ENCODE peak calls at places on chromosomes 16 and 17, in nine cellular contexts. L, R, B, Y, T, M, P, X and U are unnamed samples.
A peak's percentile ranks its signal among the peaks of the same experiment; 100 is the strongest.

GRCh38 chr16:50178397-50179018 is 25.4 kb downstream of the TENT4B start:
- DNase-seq in L (no peak), R (no peak), B (no peak), Y (no peak), T (no peak), M (no peak), P (no peak), X (no peak), U (no peak)

GRCh38 chr16:10827691-10828341 is 9.2 kb upstream of the TVP23A start:
- DNase-seq in L (peak; percentile 95), R (peak; percentile 91), B (peak; percentile 30), Y (no peak), T (no peak), M (no peak), P (peak; percentile 58), X (no peak), U (peak; percentile 63)

GRCh38 chr17:1022278-1023024 is 25.5 kb downstream of the TIMM22 start:
- DNase-seq in L (no peak), R (peak; percentile 89), B (no peak), Y (no peak), T (no peak), M (no peak), P (no peak), X (no peak), U (no peak)

GRCh38 chr16:2088759-2089358 is 41.1 kb downstream of the TSC2 start:
- DNase-seq in L (no peak), R (no peak), B (peak; percentile 59), Y (no peak), T (no peak), M (no peak), P (no peak), X (no peak), U (no peak)

GRCh38 chr16:31138621-31139578 is 3.4 kb upstream of the PRSS8 start:
- DNase-seq in L (no peak), R (peak; percentile 71), B (peak; percentile 91), Y (no peak), T (no peak), M (no peak), P (peak; percentile 92), X (no peak), U (no peak)

GRCh38 chr17:82242698-82242976 is 13.8 kb downstream of the SLC16A3 start:
- DNase-seq in L (no peak), R (no peak), B (no peak), Y (no peak), T (no peak), M (no peak), P (no peak), X (no peak), U (no peak)

GRCh38 chr16:11396241-11397048 is 51.2 kb downstream of the RMI2 start:
- DNase-seq in L (no peak), R (peak; percentile 76), B (peak; percentile 82), Y (peak; percentile 65), T (peak; percentile 76), M (no peak), P (peak; percentile 73), X (peak; percentile 56), U (peak; percentile 28)

GRCh38 chr16:23700509-23700908 is 12.5 kb downstream of the ERN2 start:
- DNase-seq in L (no peak), R (no peak), B (no peak), Y (no peak), T (no peak), M (no peak), P (no peak), X (no peak), U (no peak)

GRCh38 chr16:86531193-86531550 is 20.8 kb downstream of the FOXF1 start:
- DNase-seq in L (no peak), R (peak; percentile 64), B (no peak), Y (no peak), T (peak; percentile 90), M (no peak), P (no peak), X (no peak), U (no peak)

GRCh38 chr16:54363760-54364159 is 77.2 kb upstream of the IRX3 start:
- DNase-seq in L (no peak), R (no peak), B (no peak), Y (no peak), T (no peak), M (no peak), P (no peak), X (no peak), U (no peak)

GRCh38 chr16:30741461-30741914 is 6.7 kb upstream of the PHKG2 start:
- DNase-seq in L (no peak), R (no peak), B (peak; percentile 95), Y (no peak), T (no peak), M (peak; percentile 67), P (peak; percentile 74), X (no peak), U (no peak)

GRCh38 chr17:42288985-42289862 is 926 bp downstream of the STAT5A start:
- DNase-seq in L (no peak), R (no peak), B (no peak), Y (peak; percentile 61), T (no peak), M (no peak), P (peak; percentile 68), X (no peak), U (no peak)

GRCh38 chr17:38598536-38598935 is 7.2 kb downstream of the SRCIN1 start:
- DNase-seq in L (no peak), R (no peak), B (peak; percentile 51), Y (no peak), T (no peak), M (no peak), P (no peak), X (no peak), U (no peak)

GRCh38 chr17:21124096-21124495 is 2.7 kb upstream of the DHRS7B start:
- DNase-seq in L (no peak), R (no peak), B (no peak), Y (no peak), T (no peak), M (no peak), P (no peak), X (no peak), U (no peak)

GRCh38 chr17:21125862-21126261 is 902 bp upstream of the DHRS7B start:
- DNase-seq in L (no peak), R (no peak), B (no peak), Y (peak; percentile 67), T (no peak), M (no peak), P (no peak), X (no peak), U (no peak)

GRCh38 chr17:21129023-21129681 is 2.4 kb downstream of the DHRS7B start:
- DNase-seq in L (no peak), R (no peak), B (no peak), Y (no peak), T (peak; percentile 16), M (no peak), P (no peak), X (no peak), U (no peak)

GRCh38 chr17:21127508-21128077 is 829 bp downstream of the DHRS7B start:
- DNase-seq in L (no peak), R (no peak), B (no peak), Y (no peak), T (no peak), M (no peak), P (no peak), X (no peak), U (no peak)

GRCh38 chr17:21126645-21127507 is at the start of gene DHRS7B:
- DNase-seq in L (peak; percentile 99), R (peak; percentile 98), B (peak; percentile 99), Y (peak; percentile 98), T (peak; percentile 94), M (peak; percentile 66), P (peak; percentile 99), X (peak; percentile 93), U (peak; percentile 69)
- TF ChIP-seq CTCF in L (no peak), R (no peak), B (no peak), Y (no peak), T (no peak), M (no peak), P (no peak), X (no peak), U (no peak)

DNA sequence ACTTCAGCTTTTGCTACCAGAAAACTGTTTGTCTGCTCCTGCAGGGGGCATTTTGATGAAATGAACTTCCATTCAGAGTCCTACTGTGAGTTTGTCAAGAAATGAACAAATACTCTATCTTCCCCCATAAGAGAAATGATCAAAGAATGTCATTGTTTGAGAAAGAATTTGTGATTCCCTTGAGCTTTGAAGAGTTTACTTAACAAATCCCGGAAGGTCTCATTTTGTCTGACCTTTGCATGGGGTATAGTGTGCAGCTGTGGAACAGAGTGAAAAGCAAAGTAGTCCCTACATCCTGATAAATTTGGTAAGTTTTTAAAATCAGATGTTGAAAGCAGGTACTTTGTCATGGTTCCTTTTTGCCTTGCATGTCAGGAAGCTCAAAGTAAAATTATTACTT is 178.0 kb downstream of the ABCC12 start:
- DNase-seq in L (no peak), R (no peak), B (no peak), Y (no peak), T (no peak), M (no peak), P (no peak), X (no peak), U (no peak)
- TF ChIP-seq CTCF in L (no peak), R (no peak), B (no peak), Y (no peak), T (no peak), M (no peak), P (no peak), X (no peak), U (no peak)

GRCh38 chr17:76557368-76558209 is 17.7 kb downstream of the PRCD start:
- DNase-seq in L (peak; percentile 98), R (peak; percentile 95), B (peak; percentile 83), Y (peak; percentile 93), T (peak; percentile 91), M (peak; percentile 75), P (peak; percentile 93), X (peak; percentile 88), U (peak; percentile 93)
- TF ChIP-seq CTCF in L (peak; percentile 37), R (peak; percentile 44), B (peak; percentile 55), Y (peak; percentile 35), T (peak; percentile 47), M (peak; percentile 78), P (peak; percentile 74), X (peak; percentile 72), U (peak; percentile 62)

DNA sequence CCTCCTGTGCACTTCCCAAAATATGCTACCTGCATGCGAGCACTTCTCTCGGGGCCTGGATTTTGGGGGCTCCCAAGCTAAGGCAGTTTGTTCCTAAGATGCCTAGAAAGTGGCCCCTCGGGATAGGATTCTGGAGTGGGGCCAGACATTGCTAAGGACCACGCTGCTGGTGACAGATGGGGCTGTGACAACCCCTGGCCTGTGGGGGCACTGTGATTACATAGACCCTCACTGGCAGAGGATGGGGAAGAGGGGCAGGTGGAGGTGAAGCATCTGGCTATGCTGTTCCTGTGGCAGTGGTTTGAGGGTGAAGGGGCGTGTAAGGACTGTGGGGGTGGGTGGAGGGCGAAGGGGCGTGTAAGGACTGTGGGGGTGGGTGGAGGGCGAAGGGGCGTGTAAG is 128.4 kb downstream of the ENGASE start:
- DNase-seq in L (no peak), R (no peak), B (no peak), Y (no peak), T (no peak), M (no peak), P (no peak), X (no peak), U (no peak)
- TF ChIP-seq CTCF in L (no peak), R (no peak), B (no peak), Y (no peak), T (no peak), M (no peak), P (no peak), X (no peak), U (no peak)

GRCh38 chr17:40290629-40291296 is 3.1 kb downstream of the CDC6 start:
- DNase-seq in L (no peak), R (no peak), B (peak; percentile 60), Y (peak; percentile 39), T (no peak), M (peak; percentile 59), P (no peak), X (no peak), U (peak; percentile 92)
- TF ChIP-seq CTCF in L (peak; percentile 68), R (peak; percentile 35), B (peak; percentile 79), Y (peak; percentile 20), T (peak; percentile 57), M (peak; percentile 76), P (peak; percentile 50), X (peak; percentile 35), U (peak; percentile 68)